ENCODE peak calls at places on chromosome 3, in nine cellular contexts. Z, U, A, G, D, Q, S, B and M are unnamed samples. For H3K27me3, the result is how much of the 10 kb centered on the place peaks cover.

GRCh38 chr3:155069729-155070128 is 10.4 kb upstream of the MME start:
- DNase-seq in Z (no peak), U (no peak), A (no peak), G (no peak), D (no peak), Q (no peak), S (peak), B (no peak), M (no peak)

GRCh38 chr3:195246608-195247007 is 24.4 kb downstream of the XXYLT1 start:
- DNase-seq in Z (no peak), U (no peak), A (peak), G (no peak), D (no peak), Q (no peak), S (no peak), B (no peak), M (no peak)

GRCh38 chr3:108951802-108952474 is 1.7 kb downstream of the GUCA1C start:
- DNase-seq in Z (no peak), U (no peak), A (no peak), G (no peak), D (no peak), Q (no peak), S (no peak), B (no peak), M (no peak)

GRCh38 chr3:152271465-152272035 is 2.8 kb downstream of the MBNL1 start:
- DNase-seq in Z (no peak), U (no peak), A (no peak), G (no peak), D (no peak), Q (no peak), S (no peak), B (no peak), M (no peak)

GRCh38 chr3:175885196-175885766 is 1026.1 kb downstream of the NAALADL2 start:
- DNase-seq in Z (peak), U (peak), A (peak), G (no peak), D (no peak), Q (no peak), S (no peak), B (no peak), M (no peak)

GRCh38 chr3:53691885-53692284 is 154.3 kb downstream of the CHDH start:
- DNase-seq in Z (no peak), U (no peak), A (no peak), G (no peak), D (no peak), Q (no peak), S (no peak), B (no peak), M (no peak)

GRCh38 chr3:46071222-46071621 is 43.9 kb upstream of the XCR1 start:
- DNase-seq in Z (no peak), U (no peak), A (no peak), G (no peak), D (no peak), Q (no peak), S (no peak), B (no peak), M (no peak)

GRCh38 chr3:131388400-131388799 is 6.8 kb downstream of the NUDT16 start:
- DNase-seq in Z (no peak), U (no peak), A (no peak), G (no peak), D (no peak), Q (no peak), S (peak), B (no peak), M (no peak)

GRCh38 chr3:13570391-13571194 is 21.7 kb downstream of the FBLN2 start:
- DNase-seq in Z (no peak), U (no peak), A (peak), G (no peak), D (no peak), Q (no peak), S (no peak), B (peak), M (no peak)

GRCh38 chr3:43345877-43346276 is 59.5 kb downstream of the SNRK start:
- DNase-seq in Z (no peak), U (no peak), A (no peak), G (no peak), D (no peak), Q (no peak), S (peak), B (no peak), M (no peak)

GRCh38 chr3:170709046-170709445 is 123.2 kb upstream of the SLC7A14 start:
- DNase-seq in Z (no peak), U (no peak), A (no peak), G (no peak), D (peak), Q (peak), S (peak), B (no peak), M (peak)

GRCh38 chr3:94413721-94414106 is 350.9 kb downstream of the NSUN3 start:
- DNase-seq in Z (no peak), U (no peak), A (no peak), G (no peak), D (no peak), Q (peak), S (peak), B (no peak), M (no peak)

GRCh38 chr3:42071720-42072582 is 19.2 kb upstream of the TRAK1 start:
- DNase-seq in Z (peak), U (peak), A (peak), G (no peak), D (peak), Q (no peak), S (peak), B (peak), M (peak)

GRCh38 chr3:178170698-178171535 is 365.3 kb upstream of the KCNMB2 start:
- DNase-seq in Z (no peak), U (no peak), A (no peak), G (no peak), D (no peak), Q (peak), S (peak), B (no peak), M (no peak)

GRCh38 chr3:115092220-115092791 is 54.8 kb downstream of the ZBTB20 start:
- DNase-seq in Z (peak), U (peak), A (peak), G (peak), D (peak), Q (peak), S (peak), B (peak), M (peak)

GRCh38 chr3:13581485-13582365 is 32.8 kb downstream of the FBLN2 start:
- DNase-seq in Z (no peak), U (no peak), A (peak), G (no peak), D (no peak), Q (no peak), S (peak), B (peak), M (peak)

GRCh38 chr3:47416041-47416440 is 35.2 kb downstream of the PTPN23 start:
- DNase-seq in Z (no peak), U (no peak), A (peak), G (no peak), D (no peak), Q (no peak), S (no peak), B (no peak), M (no peak)
- H3K27ac ChIP-seq in Z (no peak), U (no peak), A (no peak), G (no peak), D (no peak), Q (no peak), S (no peak), B (no peak), M (no peak)

GRCh38 chr3:107432646-107433045 is 55.4 kb downstream of the CCDC54 start:
- DNase-seq in Z (no peak), U (no peak), A (no peak), G (no peak), D (no peak), Q (no peak), S (no peak), B (no peak), M (no peak)
- H3K27me3 ChIP-seq in Z (under half), U (half or more), A (under half), G (under half), D (under half), Q (under half), S (under half), B (under half), M (under half)

GRCh38 chr3:185084402-185084801 is 68.5 kb downstream of the C3orf70 start:
- DNase-seq in Z (no peak), U (no peak), A (no peak), G (no peak), D (no peak), Q (no peak), S (no peak), B (no peak), M (no peak)

GRCh38 chr3:185089343-185089742 is 63.5 kb downstream of the C3orf70 start:
- DNase-seq in Z (no peak), U (no peak), A (no peak), G (no peak), D (no peak), Q (no peak), S (peak), B (no peak), M (no peak)

GRCh38 chr3:185084883-185085282 is 68.0 kb downstream of the C3orf70 start:
- DNase-seq in Z (no peak), U (no peak), A (no peak), G (no peak), D (no peak), Q (peak), S (peak), B (no peak), M (no peak)

GRCh38 chr3:185089751-185090150 is 63.1 kb downstream of the C3orf70 start:
- DNase-seq in Z (no peak), U (no peak), A (no peak), G (no peak), D (no peak), Q (no peak), S (no peak), B (no peak), M (no peak)

GRCh38 chr3:185087419-185087818 is 65.4 kb downstream of the C3orf70 start:
- DNase-seq in Z (no peak), U (no peak), A (no peak), G (no peak), D (no peak), Q (no peak), S (no peak), B (no peak), M (no peak)
- H3K27ac ChIP-seq in Z (no peak), U (no peak), A (no peak), G (no peak), D (no peak), Q (no peak), S (no peak), B (peak), M (no peak)

DNA sequence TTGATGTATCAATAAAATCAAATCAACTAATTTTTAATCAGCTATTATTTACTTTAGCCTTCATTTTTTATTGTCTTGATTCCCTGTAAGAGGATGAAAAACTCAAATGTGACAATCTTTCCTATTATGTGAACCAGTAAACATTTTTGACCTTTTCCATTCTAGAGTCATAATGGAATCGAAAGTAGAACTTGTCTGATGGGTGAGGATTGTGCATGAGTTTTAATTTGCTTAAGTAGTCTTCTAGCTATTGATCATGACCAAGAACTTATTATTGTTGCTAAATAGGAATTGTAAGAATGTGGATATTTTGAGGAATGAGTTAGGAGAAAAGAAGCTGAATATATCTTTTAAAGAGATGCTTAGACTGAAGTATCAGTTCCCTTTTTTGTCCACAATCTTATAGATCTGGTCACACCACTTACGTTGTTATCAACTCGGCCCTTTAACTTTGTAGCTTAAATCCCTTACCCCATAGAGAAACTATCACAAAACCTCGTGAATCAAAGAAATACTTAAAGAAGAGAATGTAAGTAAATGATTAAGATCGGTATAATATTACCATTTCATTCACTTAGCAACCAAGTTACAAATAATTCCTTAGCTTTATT is 147.3 kb downstream of the TP63 start:
- DNase-seq in Z (no peak), U (no peak), A (no peak), G (no peak), D (no peak), Q (no peak), S (no peak), B (no peak), M (no peak)
- H3K27me3 ChIP-seq in Z (under half), U (half or more), A (under half), G (under half), D (under half), Q (under half), S (under half), B (under half), M (under half)

DNA sequence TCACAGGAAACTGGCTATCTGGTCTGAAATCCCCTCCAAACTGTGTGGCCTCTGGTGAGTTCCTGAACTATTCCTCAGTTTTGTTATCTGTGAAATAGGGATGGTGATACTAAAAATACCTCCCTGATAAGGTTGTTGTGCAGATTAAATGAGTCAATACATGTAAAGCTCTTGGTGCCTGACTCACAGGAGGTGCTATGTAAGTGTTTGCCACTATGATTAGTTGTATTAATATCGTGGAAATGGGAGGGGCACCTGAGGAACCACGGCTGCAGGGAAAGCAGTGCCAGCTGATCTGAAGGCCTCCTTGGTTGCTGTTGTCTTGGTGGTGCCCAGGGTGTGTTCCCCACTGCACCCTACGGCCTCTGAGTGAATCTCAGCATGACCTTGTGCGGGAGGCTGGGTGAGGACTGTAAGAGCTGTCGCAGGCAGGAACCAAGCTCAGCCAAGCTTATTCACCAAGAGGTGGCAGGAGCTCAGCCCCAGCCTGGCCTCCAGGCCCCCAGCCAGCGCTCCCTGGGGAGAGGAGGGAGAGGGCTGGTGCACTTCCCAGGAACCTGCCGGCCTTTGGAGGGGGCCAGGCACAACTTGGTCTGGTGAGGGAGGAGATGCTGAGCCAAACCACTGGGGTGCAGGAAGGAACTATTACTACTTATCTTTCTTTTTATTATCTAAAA is 44.8 kb upstream of the CCDC174 start:
- DNase-seq in Z (peak), U (no peak), A (no peak), G (no peak), D (no peak), Q (no peak), S (peak), B (no peak), M (no peak)
- H3K27ac ChIP-seq in Z (no peak), U (no peak), A (no peak), G (no peak), D (no peak), Q (no peak), S (no peak), B (no peak), M (no peak)